ENCODE peak calls at places on chromosomes 6 and 20, in nine cellular contexts. One of them, this sample, is unnamed.

GRCh38 chr6:27867941-27868705 is 44.1 kb downstream of the OR2B2 start:
- DNase-seq in esophagus squamous epithelium: no peak
- DNase-seq in right atrium auricular region: no peak
- DNase-seq in heart left ventricle: no peak
- DNase-seq in neural progenitor cell: no peak
- DNase-seq in OCI-LY7: peak; percentile 66
- DNase-seq in GM12878: no peak
- DNase-seq in stomach: no peak
- DNase-seq in adrenal gland: no peak
- DNase-seq in this sample: no peak

GRCh38 chr6:106102967-106103727 is 17.0 kb downstream of the PRDM1 start:
- DNase-seq in esophagus squamous epithelium: no peak
- DNase-seq in right atrium auricular region: no peak
- DNase-seq in heart left ventricle: no peak
- DNase-seq in neural progenitor cell: no peak
- DNase-seq in OCI-LY7: no peak
- DNase-seq in GM12878: no peak
- DNase-seq in stomach: no peak
- DNase-seq in adrenal gland: no peak
- DNase-seq in this sample: no peak

GRCh38 chr20:58811334-58811733 is 39.4 kb downstream of the GNAS-AS1 start:
- DNase-seq in esophagus squamous epithelium: no peak
- DNase-seq in right atrium auricular region: no peak
- DNase-seq in heart left ventricle: no peak
- DNase-seq in neural progenitor cell: no peak
- DNase-seq in OCI-LY7: no peak
- DNase-seq in GM12878: no peak
- DNase-seq in stomach: no peak
- DNase-seq in adrenal gland: no peak
- DNase-seq in this sample: no peak

GRCh38 chr20:43926691-43927090 is 12.0 kb downstream of the TOX2 start:
- DNase-seq in esophagus squamous epithelium: no peak
- DNase-seq in right atrium auricular region: no peak
- DNase-seq in heart left ventricle: no peak
- DNase-seq in neural progenitor cell: no peak
- DNase-seq in OCI-LY7: no peak
- DNase-seq in GM12878: no peak
- DNase-seq in stomach: no peak
- DNase-seq in adrenal gland: no peak
- DNase-seq in this sample: no peak

GRCh38 chr6:68427630-68428029 is 207.5 kb upstream of the ADGRB3 start:
- DNase-seq in esophagus squamous epithelium: no peak
- DNase-seq in right atrium auricular region: no peak
- DNase-seq in heart left ventricle: no peak
- DNase-seq in neural progenitor cell: no peak
- DNase-seq in OCI-LY7: no peak
- DNase-seq in GM12878: no peak
- DNase-seq in stomach: no peak
- DNase-seq in adrenal gland: no peak
- DNase-seq in this sample: no peak

GRCh38 chr6:692356-692851 is 535 bp downstream of the EXOC2 start:
- DNase-seq in esophagus squamous epithelium: no peak
- DNase-seq in right atrium auricular region: peak; percentile 59
- DNase-seq in heart left ventricle: no peak
- DNase-seq in neural progenitor cell: peak; percentile 76
- DNase-seq in OCI-LY7: peak; percentile 76
- DNase-seq in GM12878: peak; percentile 26
- DNase-seq in stomach: peak; percentile 46
- DNase-seq in adrenal gland: peak; percentile 33
- DNase-seq in this sample: peak; percentile 78

GRCh38 chr6:138500867-138501446 is 1.7 kb upstream of the NHSL1 start:
- DNase-seq in esophagus squamous epithelium: no peak
- DNase-seq in right atrium auricular region: no peak
- DNase-seq in heart left ventricle: no peak
- DNase-seq in neural progenitor cell: no peak
- DNase-seq in OCI-LY7: no peak
- DNase-seq in GM12878: no peak
- DNase-seq in stomach: no peak
- DNase-seq in adrenal gland: no peak
- DNase-seq in this sample: no peak

GRCh38 chr6:7106752-7107577 is 796 bp upstream of the RREB1 start:
- DNase-seq in esophagus squamous epithelium: no peak
- DNase-seq in right atrium auricular region: no peak
- DNase-seq in heart left ventricle: peak; percentile 35
- DNase-seq in neural progenitor cell: peak; percentile 54
- DNase-seq in OCI-LY7: peak; percentile 29
- DNase-seq in GM12878: no peak
- DNase-seq in stomach: no peak
- DNase-seq in adrenal gland: peak; percentile 56
- DNase-seq in this sample: peak; percentile 67

GRCh38 chr6:150673720-150674361 is 74.2 kb downstream of the PLEKHG1 start:
- DNase-seq in esophagus squamous epithelium: no peak
- DNase-seq in right atrium auricular region: no peak
- DNase-seq in heart left ventricle: no peak
- DNase-seq in neural progenitor cell: no peak
- DNase-seq in OCI-LY7: no peak
- DNase-seq in GM12878: no peak
- DNase-seq in stomach: no peak
- DNase-seq in adrenal gland: no peak
- DNase-seq in this sample: no peak

GRCh38 chr20:63980317-63980805 is 571 bp upstream of the PRPF6 start:
- DNase-seq in esophagus squamous epithelium: no peak
- DNase-seq in right atrium auricular region: no peak
- DNase-seq in heart left ventricle: no peak
- DNase-seq in neural progenitor cell: no peak
- DNase-seq in OCI-LY7: no peak
- DNase-seq in GM12878: no peak
- DNase-seq in stomach: no peak
- DNase-seq in adrenal gland: no peak
- DNase-seq in this sample: peak; percentile 43

GRCh38 chr6:88653936-88654335 is 309.5 kb downstream of the RNGTT start:
- DNase-seq in esophagus squamous epithelium: no peak
- DNase-seq in right atrium auricular region: no peak
- DNase-seq in heart left ventricle: no peak
- DNase-seq in neural progenitor cell: no peak
- DNase-seq in OCI-LY7: no peak
- DNase-seq in GM12878: no peak
- DNase-seq in stomach: no peak
- DNase-seq in adrenal gland: no peak
- DNase-seq in this sample: no peak

GRCh38 chr6:20402181-20403079 is 751 bp downstream of the E2F3 start:
- DNase-seq in esophagus squamous epithelium: peak; percentile 34
- DNase-seq in right atrium auricular region: no peak
- DNase-seq in heart left ventricle: peak; percentile 55
- DNase-seq in neural progenitor cell: peak; percentile 70
- DNase-seq in OCI-LY7: peak; percentile 68
- DNase-seq in GM12878: no peak
- DNase-seq in stomach: peak; percentile 35
- DNase-seq in adrenal gland: peak; percentile 67
- DNase-seq in this sample: peak; percentile 39

GRCh38 chr20:13816757-13817156 is 31.9 kb downstream of the NDUFAF5 start:
- DNase-seq in esophagus squamous epithelium: no peak
- DNase-seq in right atrium auricular region: no peak
- DNase-seq in heart left ventricle: no peak
- DNase-seq in neural progenitor cell: no peak
- DNase-seq in OCI-LY7: no peak
- DNase-seq in GM12878: no peak
- DNase-seq in stomach: no peak
- DNase-seq in adrenal gland: no peak
- DNase-seq in this sample: no peak
- H3K36me3 ChIP-seq in esophagus squamous epithelium: peaks cover 3% of the 10 kb centered on the region
- H3K36me3 ChIP-seq in right atrium auricular region: peaks cover 68% of the 10 kb centered on the region
- H3K36me3 ChIP-seq in heart left ventricle: no peaks in the 10 kb centered on the region
- H3K36me3 ChIP-seq in neural progenitor cell: no peaks in the 10 kb centered on the region
- H3K36me3 ChIP-seq in OCI-LY7: peaks cover 68% of the 10 kb centered on the region
- H3K36me3 ChIP-seq in GM12878: peaks cover 4% of the 10 kb centered on the region
- H3K36me3 ChIP-seq in stomach: peaks cover 69% of the 10 kb centered on the region
- H3K36me3 ChIP-seq in adrenal gland: no peaks in the 10 kb centered on the region
- H3K36me3 ChIP-seq in this sample: peaks cover 8% of the 10 kb centered on the region

GRCh38 chr6:13290335-13290734 is 38.0 kb downstream of the TBC1D7 start:
- DNase-seq in esophagus squamous epithelium: no peak
- DNase-seq in right atrium auricular region: no peak
- DNase-seq in heart left ventricle: no peak
- DNase-seq in neural progenitor cell: no peak
- DNase-seq in OCI-LY7: no peak
- DNase-seq in GM12878: no peak
- DNase-seq in stomach: no peak
- DNase-seq in adrenal gland: no peak
- DNase-seq in this sample: no peak

GRCh38 chr6:13288481-13288880 is 39.9 kb downstream of the TBC1D7 start:
- DNase-seq in esophagus squamous epithelium: no peak
- DNase-seq in right atrium auricular region: no peak
- DNase-seq in heart left ventricle: no peak
- DNase-seq in neural progenitor cell: no peak
- DNase-seq in OCI-LY7: no peak
- DNase-seq in GM12878: no peak
- DNase-seq in stomach: no peak
- DNase-seq in adrenal gland: no peak
- DNase-seq in this sample: no peak

GRCh38 chr6:13289789-13290318 is 38.5 kb downstream of the TBC1D7 start:
- DNase-seq in esophagus squamous epithelium: no peak
- DNase-seq in right atrium auricular region: no peak
- DNase-seq in heart left ventricle: no peak
- DNase-seq in neural progenitor cell: no peak
- DNase-seq in OCI-LY7: no peak
- DNase-seq in GM12878: no peak
- DNase-seq in stomach: no peak
- DNase-seq in adrenal gland: no peak
- DNase-seq in this sample: no peak

GRCh38 chr6:13287104-13287503 is 41.2 kb downstream of the TBC1D7 start:
- DNase-seq in esophagus squamous epithelium: no peak
- DNase-seq in right atrium auricular region: no peak
- DNase-seq in heart left ventricle: no peak
- DNase-seq in neural progenitor cell: no peak
- DNase-seq in OCI-LY7: peak; percentile 42
- DNase-seq in GM12878: no peak
- DNase-seq in stomach: no peak
- DNase-seq in adrenal gland: no peak
- DNase-seq in this sample: no peak

GRCh38 chr6:13288969-13289391 is 39.4 kb downstream of the TBC1D7 start:
- DNase-seq in esophagus squamous epithelium: no peak
- DNase-seq in right atrium auricular region: no peak
- DNase-seq in heart left ventricle: no peak
- DNase-seq in neural progenitor cell: no peak
- DNase-seq in OCI-LY7: no peak
- DNase-seq in GM12878: no peak
- DNase-seq in stomach: no peak
- DNase-seq in adrenal gland: no peak
- DNase-seq in this sample: no peak
- H3K36me3 ChIP-seq in esophagus squamous epithelium: no peaks in the 10 kb centered on the region
- H3K36me3 ChIP-seq in right atrium auricular region: peaks cover 28% of the 10 kb centered on the region
- H3K36me3 ChIP-seq in heart left ventricle: peaks cover 2% of the 10 kb centered on the region
- H3K36me3 ChIP-seq in neural progenitor cell: peaks cover 6% of the 10 kb centered on the region
- H3K36me3 ChIP-seq in OCI-LY7: peaks cover 81% of the 10 kb centered on the region
- H3K36me3 ChIP-seq in GM12878: peaks cover 32% of the 10 kb centered on the region
- H3K36me3 ChIP-seq in stomach: peaks cover 44% of the 10 kb centered on the region
- H3K36me3 ChIP-seq in adrenal gland: no peaks in the 10 kb centered on the region
- H3K36me3 ChIP-seq in this sample: no peaks in the 10 kb centered on the region

DNA sequence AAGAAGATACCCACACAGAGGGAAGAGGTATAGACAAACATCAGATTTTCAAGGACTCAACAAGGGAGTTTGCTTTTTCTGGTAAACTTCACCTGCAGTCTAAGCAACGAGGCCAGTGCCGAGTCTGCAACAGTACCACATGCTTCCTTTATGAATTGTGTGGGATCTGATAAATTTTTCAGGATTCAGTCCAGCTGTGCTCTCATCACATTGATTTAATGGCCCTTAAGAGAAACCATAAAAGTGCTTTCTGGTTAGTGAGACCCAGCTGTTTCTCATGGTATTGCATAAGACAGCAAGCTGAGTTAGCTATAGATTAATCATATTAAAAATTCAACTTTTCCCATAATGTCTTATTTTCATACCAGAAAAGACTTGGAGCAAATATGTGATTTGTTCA is 291.4 kb downstream of the CENPW start:
- DNase-seq in esophagus squamous epithelium: no peak
- DNase-seq in right atrium auricular region: no peak
- DNase-seq in heart left ventricle: no peak
- DNase-seq in neural progenitor cell: no peak
- DNase-seq in OCI-LY7: no peak
- DNase-seq in GM12878: no peak
- DNase-seq in stomach: no peak
- DNase-seq in adrenal gland: no peak
- DNase-seq in this sample: no peak
- H3K36me3 ChIP-seq in esophagus squamous epithelium: no peaks in the 10 kb centered on the region
- H3K36me3 ChIP-seq in right atrium auricular region: no peaks in the 10 kb centered on the region
- H3K36me3 ChIP-seq in heart left ventricle: no peaks in the 10 kb centered on the region
- H3K36me3 ChIP-seq in neural progenitor cell: no peaks in the 10 kb centered on the region
- H3K36me3 ChIP-seq in OCI-LY7: no peaks in the 10 kb centered on the region
- H3K36me3 ChIP-seq in GM12878: no peaks in the 10 kb centered on the region
- H3K36me3 ChIP-seq in stomach: no peaks in the 10 kb centered on the region
- H3K36me3 ChIP-seq in adrenal gland: no peaks in the 10 kb centered on the region
- H3K36me3 ChIP-seq in this sample: no peaks in the 10 kb centered on the region

GRCh38 chr6:35291491-35291890 is 6.1 kb upstream of the DEF6 start:
- DNase-seq in esophagus squamous epithelium: no peak
- DNase-seq in right atrium auricular region: no peak
- DNase-seq in heart left ventricle: no peak
- DNase-seq in neural progenitor cell: no peak
- DNase-seq in OCI-LY7: no peak
- DNase-seq in GM12878: no peak
- DNase-seq in stomach: no peak
- DNase-seq in adrenal gland: no peak
- DNase-seq in this sample: no peak

GRCh38 chr6:35293681-35294080 is 3.9 kb upstream of the DEF6 start:
- DNase-seq in esophagus squamous epithelium: no peak
- DNase-seq in right atrium auricular region: no peak
- DNase-seq in heart left ventricle: no peak
- DNase-seq in neural progenitor cell: no peak
- DNase-seq in OCI-LY7: no peak
- DNase-seq in GM12878: no peak
- DNase-seq in stomach: no peak
- DNase-seq in adrenal gland: no peak
- DNase-seq in this sample: no peak

GRCh38 chr6:35294308-35294945 is 3.2 kb upstream of the DEF6 start:
- DNase-seq in esophagus squamous epithelium: no peak
- DNase-seq in right atrium auricular region: no peak
- DNase-seq in heart left ventricle: peak; percentile 45
- DNase-seq in neural progenitor cell: peak; percentile 65
- DNase-seq in OCI-LY7: peak; percentile 71
- DNase-seq in GM12878: no peak
- DNase-seq in stomach: peak; percentile 56
- DNase-seq in adrenal gland: no peak
- DNase-seq in this sample: peak; percentile 62

GRCh38 chr6:35295036-35295435 is 2.6 kb upstream of the DEF6 start:
- DNase-seq in esophagus squamous epithelium: no peak
- DNase-seq in right atrium auricular region: no peak
- DNase-seq in heart left ventricle: no peak
- DNase-seq in neural progenitor cell: no peak
- DNase-seq in OCI-LY7: no peak
- DNase-seq in GM12878: no peak
- DNase-seq in stomach: no peak
- DNase-seq in adrenal gland: no peak
- DNase-seq in this sample: no peak

DNA sequence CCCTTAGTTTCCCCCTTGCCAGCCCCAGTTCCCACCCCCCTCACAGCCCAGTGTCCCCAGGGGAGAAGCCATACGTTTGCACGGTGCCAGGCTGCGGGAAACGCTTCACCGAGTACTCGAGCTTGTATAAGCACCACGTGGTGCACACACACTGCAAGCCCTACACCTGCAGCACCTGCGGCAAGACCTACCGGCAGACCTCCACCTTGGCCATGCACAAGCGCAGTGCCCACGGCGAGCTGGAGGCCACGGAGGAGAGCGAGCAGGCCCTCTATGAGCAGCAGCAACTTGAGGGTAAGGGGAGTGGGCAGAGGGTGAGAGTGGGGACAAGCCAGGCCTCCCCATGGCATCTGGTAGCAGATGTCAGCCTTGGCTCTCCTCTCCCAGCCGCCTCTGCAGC is 5.1 kb upstream of the DEF6 start:
- DNase-seq in esophagus squamous epithelium: no peak
- DNase-seq in right atrium auricular region: no peak
- DNase-seq in heart left ventricle: no peak
- DNase-seq in neural progenitor cell: no peak
- DNase-seq in OCI-LY7: peak; percentile 39
- DNase-seq in GM12878: no peak
- DNase-seq in stomach: no peak
- DNase-seq in adrenal gland: no peak
- DNase-seq in this sample: no peak
- H3K36me3 ChIP-seq in esophagus squamous epithelium: peaks cover 20% of the 10 kb centered on the region
- H3K36me3 ChIP-seq in right atrium auricular region: peaks cover 64% of the 10 kb centered on the region
- H3K36me3 ChIP-seq in heart left ventricle: no peaks in the 10 kb centered on the region
- H3K36me3 ChIP-seq in neural progenitor cell: no peaks in the 10 kb centered on the region
- H3K36me3 ChIP-seq in OCI-LY7: peaks cover 76% of the 10 kb centered on the region
- H3K36me3 ChIP-seq in GM12878: peaks cover 4% of the 10 kb centered on the region
- H3K36me3 ChIP-seq in stomach: peaks cover 84% of the 10 kb centered on the region
- H3K36me3 ChIP-seq in adrenal gland: no peaks in the 10 kb centered on the region
- H3K36me3 ChIP-seq in this sample: peaks cover 88% of the 10 kb centered on the region